ENCODE peak calls at places on chromosomes 6 and 20, in seven cellular contexts. I, T, D, A, Y, V and G are unnamed samples.

GRCh38 chr6:30774701-30775100 is 30.4 kb upstream of the IER3 start:
- DNase-seq in Y (no peak), D (no peak), V (no peak), A (no peak), T (no peak), I (no peak), G (no peak)

GRCh38 chr20:6680441-6680840 is 87.0 kb upstream of the BMP2 start:
- DNase-seq in A (no peak), D (no peak), Y (no peak), I (no peak), T (no peak), V (no peak), G (no peak)

GRCh38 chr6:35713426-35713825 is 23.4 kb upstream of the ARMC12 start:
- DNase-seq in D (no peak), I (no peak), A (peak; percentile 35), Y (no peak), V (no peak), T (peak; percentile 23), G (no peak)

GRCh38 chr6:165883851-165884640 is 221.0 kb upstream of the PDE10A start:
- DNase-seq in A (no peak), D (peak; percentile 18), Y (no peak), I (no peak), V (peak; percentile 60), T (no peak), G (peak; percentile 52)

GRCh38 chr20:46130534-46130933 is 12.4 kb downstream of the CD40 start:
- DNase-seq in D (no peak), Y (no peak), A (no peak), T (no peak), V (no peak), I (no peak), G (no peak)

GRCh38 chr6:80304014-80304413 is 197.5 kb downstream of the BCKDHB start:
- DNase-seq in V (peak; percentile 74), Y (peak; percentile 54), T (no peak), I (no peak), A (no peak), D (no peak), G (peak; percentile 51)

GRCh38 chr20:50052952-50053789 is 59.8 kb downstream of the UBE2V1 start:
- DNase-seq in I (peak; percentile 87), D (no peak), Y (no peak), T (no peak), V (no peak), A (peak; percentile 71), G (no peak)

GRCh38 chr6:156984178-156984738 is 207.1 kb downstream of the ARID1B start:
- DNase-seq in V (no peak), A (no peak), D (no peak), Y (no peak), T (no peak), I (no peak), G (no peak)

GRCh38 chr20:1041845-1042390 is 39.8 kb upstream of the RSPO4 start:
- DNase-seq in I (no peak), T (no peak), D (no peak), A (no peak), V (no peak), Y (no peak), G (no peak)

GRCh38 chr6:166775180-166775922 is 148.3 kb upstream of the RPS6KA2 start:
- DNase-seq in Y (peak; percentile 83), T (no peak), D (peak; percentile 72), A (peak; percentile 81), V (peak; percentile 72), I (peak; percentile 75), G (peak; percentile 52)

GRCh38 chr6:63964347-63964746 is 328.7 kb downstream of the PHF3 start:
- DNase-seq in I (no peak), V (no peak), T (no peak), D (no peak), A (peak; percentile 14), Y (no peak), G (no peak)

GRCh38 chr6:111788779-111789276 is 84.4 kb downstream of the FYN start:
- DNase-seq in I (no peak), V (no peak), D (no peak), T (no peak), Y (no peak), A (no peak), G (no peak)

GRCh38 chr6:25138024-25138696 is 141.0 kb upstream of the CARMIL1 start:
- DNase-seq in Y (peak; percentile 82), T (peak; percentile 57), A (no peak), I (peak; percentile 37), V (peak; percentile 86), D (peak; percentile 50), G (peak; percentile 75)

GRCh38 chr6:85078071-85078470 is 313.7 kb upstream of the TBX18 start:
- DNase-seq in I (no peak), V (peak; percentile 88), T (no peak), A (no peak), D (peak; percentile 94), Y (peak; percentile 78), G (peak; percentile 85)

GRCh38 chr20:59515013-59515905 is 89.1 kb upstream of the PHACTR3 start:
- DNase-seq in D (peak; percentile 38), V (peak; percentile 50), T (peak; percentile 69), Y (peak; percentile 36), A (peak; percentile 90), I (peak; percentile 89), G (peak; percentile 23)

GRCh38 chr20:41335591-41335990 is 5.0 kb upstream of the LPIN3 start:
- DNase-seq in Y (no peak), T (no peak), V (no peak), A (no peak), D (no peak), I (no peak), G (no peak)

GRCh38 chr6:71043902-71044301 is 87.0 kb upstream of the B3GAT2 start:
- DNase-seq in I (no peak), T (no peak), V (no peak), D (no peak), A (no peak), Y (no peak), G (no peak)

GRCh38 chr6:5278047-5278446 is 16.7 kb downstream of the FARS2 start:
- DNase-seq in V (no peak), D (no peak), Y (no peak), I (no peak), T (no peak), A (no peak), G (no peak)

GRCh38 chr20:4811661-4812181 is 90.0 kb downstream of the PRND start:
- DNase-seq in A (no peak), I (no peak), D (no peak), V (no peak), T (peak; percentile 70), Y (no peak), G (no peak)

GRCh38 chr20:62475027-62475818 is 572 bp downstream of the GATA5 start:
- DNase-seq in D (no peak), Y (no peak), A (peak; percentile 84), T (no peak), I (no peak), V (no peak), G (no peak)
- H3K4me3 ChIP-seq in D (no peak overlapping the region), Y (no peak overlapping the region), A (peak overlapping the region; percentile 39), T (peak overlapping the region; percentile 24), I (no peak overlapping the region), V (no peak overlapping the region), G (no peak overlapping the region)

GRCh38 chr6:53347921-53348435 is 772 bp downstream of the ELOVL5 start:
- DNase-seq in I (peak; percentile 87), A (peak; percentile 86), D (peak; percentile 66), T (peak; percentile 86), Y (peak; percentile 60), V (peak; percentile 60), G (peak; percentile 70)

GRCh38 chr6:53347250-53347920 is 1.4 kb downstream of the ELOVL5 start:
- DNase-seq in A (no peak), I (no peak), V (peak; percentile 25), T (no peak), D (peak; percentile 45), Y (peak; percentile 53), G (peak; percentile 54)

GRCh38 chr6:53343092-53343491 is 5.7 kb downstream of the ELOVL5 start:
- DNase-seq in A (no peak), I (no peak), V (no peak), D (no peak), T (no peak), Y (no peak), G (no peak)

GRCh38 chr6:53342210-53342609 is 6.5 kb downstream of the ELOVL5 start:
- DNase-seq in V (no peak), T (no peak), A (no peak), Y (no peak), I (no peak), D (no peak), G (no peak)

DNA sequence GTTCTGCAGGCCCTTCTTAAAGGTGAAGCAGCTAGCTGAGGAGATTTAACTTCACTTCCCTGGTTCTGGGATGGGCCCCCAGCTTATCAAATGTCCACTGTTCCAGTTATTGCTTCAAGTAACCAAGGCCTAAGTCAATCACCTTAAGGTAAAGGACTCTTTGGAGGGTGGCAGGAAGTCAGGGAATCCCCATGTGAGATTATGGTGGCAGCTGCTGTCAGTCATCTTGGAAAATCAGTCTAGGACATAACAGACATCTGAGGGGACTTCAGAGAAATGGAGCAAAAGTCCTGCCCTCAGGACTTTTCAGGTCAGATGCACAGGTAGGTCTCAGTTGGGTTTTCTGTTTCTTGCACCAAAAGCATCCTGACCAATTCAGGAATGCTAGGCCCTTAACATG is 3.8 kb downstream of the ELOVL5 start:
- DNase-seq in I (no peak), Y (no peak), T (no peak), V (no peak), D (no peak), A (no peak), G (no peak)
- H3K4me3 ChIP-seq in I (no peak overlapping the region), Y (no peak overlapping the region), T (no peak overlapping the region), V (no peak overlapping the region), D (no peak overlapping the region), A (no peak overlapping the region), G (no peak overlapping the region)

DNA sequence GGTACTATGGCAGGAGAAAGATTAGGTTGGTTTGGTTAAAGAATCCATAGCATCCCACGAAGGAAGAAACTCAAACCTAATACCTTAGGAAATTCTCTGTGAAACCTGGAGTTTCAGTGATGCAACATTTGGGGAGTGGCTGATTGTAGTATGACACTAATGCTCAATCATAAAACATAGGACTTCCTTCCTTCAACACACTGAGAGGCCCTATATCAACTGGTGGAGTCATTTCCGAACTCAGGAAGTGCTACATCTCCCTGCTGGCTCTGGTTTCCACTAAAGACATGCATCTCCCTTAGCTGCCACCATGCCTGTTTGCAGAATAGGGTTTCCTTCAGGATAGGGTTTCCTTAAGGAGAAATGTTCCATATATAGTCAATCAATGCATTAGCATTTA is 5.2 kb upstream of the MANEA start:
- DNase-seq in Y (no peak), T (no peak), A (no peak), D (no peak), I (no peak), V (no peak), G (no peak)
- H3K4me3 ChIP-seq in Y (no peak overlapping the region), T (no peak overlapping the region), A (no peak overlapping the region), D (no peak overlapping the region), I (no peak overlapping the region), V (no peak overlapping the region), G (no peak overlapping the region)

GRCh38 chr6:108164537-108164814 is 1.3 kb upstream of the NR2E1 start:
- DNase-seq in V (no peak), A (no peak), D (no peak), Y (no peak), I (no peak), T (no peak), G (no peak)

GRCh38 chr6:108165714-108166663 is at the start of gene NR2E1:
- DNase-seq in I (peak; percentile 70), T (no peak), A (peak; percentile 87), V (no peak), D (peak; percentile 28), Y (peak; percentile 18), G (peak; percentile 14)

GRCh38 chr6:108163644-108164536 is 1.9 kb upstream of the NR2E1 start:
- DNase-seq in A (peak; percentile 45), D (no peak), Y (no peak), V (no peak), I (no peak), T (no peak), G (no peak)

GRCh38 chr6:108166664-108167448 is 1.0 kb downstream of the NR2E1 start:
- DNase-seq in A (peak; percentile 78), V (no peak), I (peak; percentile 65), D (no peak), Y (no peak), T (no peak), G (no peak)

GRCh38 chr6:108164815-108165706 is 761 bp upstream of the NR2E1 start:
- DNase-seq in V (no peak), I (peak; percentile 68), A (peak; percentile 89), D (no peak), T (no peak), Y (no peak), G (no peak)
- H3K4me3 ChIP-seq in V (no peak overlapping the region), I (peak overlapping the region; percentile 53), A (peak overlapping the region; percentile 25), D (no peak overlapping the region), T (no peak overlapping the region), Y (no peak overlapping the region), G (no peak overlapping the region)